ENCODE peak calls at places on chromosomes 5 and 9, in seven cellular contexts. S is GM19239, B is HTR-8/SVneo, D is HFFc6, P is posterior cingulate gyrus, K is NCI-H146, O is left ventricle myocardium inferior. U is an unnamed sample.

GRCh38 chr5:73464016-73464745 is 15.6 kb upstream of the FOXD1 start:
- DNase-seq in S (no peak), B (no peak), D (no peak), P (no peak), K (no peak), O (no peak), U (no peak)

GRCh38 chr5:167814828-167815227 is 476.6 kb upstream of the WWC1 start:
- DNase-seq in S (no peak), B (peak; percentile 62), D (peak; percentile 89), P (no peak), K (no peak), O (no peak), U (peak; percentile 87)

GRCh38 chr5:45609661-45610060 is 86.5 kb downstream of the HCN1 start:
- DNase-seq in S (no peak), B (no peak), D (no peak), P (no peak), K (no peak), O (no peak), U (peak; percentile 2)

GRCh38 chr5:56337715-56338319 is 104.7 kb upstream of the ANKRD55 start:
- DNase-seq in S (no peak), B (no peak), D (no peak), P (no peak), K (no peak), O (no peak), U (no peak)

GRCh38 chr5:22835630-22836029 is 17.5 kb downstream of the CDH12 start:
- DNase-seq in S (no peak), B (no peak), D (no peak), P (no peak), K (no peak), O (no peak), U (peak; percentile 1)

GRCh38 chr5:67058998-67059746 is 137.4 kb downstream of the CD180 start:
- DNase-seq in S (no peak), B (no peak), D (no peak), P (no peak), K (no peak), O (no peak), U (peak; percentile 64)

GRCh38 chr5:5891350-5891749 is 468.9 kb downstream of the ICE1 start:
- DNase-seq in S (no peak), B (no peak), D (no peak), P (no peak), K (no peak), O (no peak), U (no peak)

GRCh38 chr5:177452688-177453638 is 6.3 kb downstream of the PRR7 start:
- DNase-seq in S (no peak), B (no peak), D (no peak), P (peak; percentile 40), K (peak; percentile 57), O (no peak), U (no peak)

GRCh38 chr5:15376803-15377202 is 123.2 kb upstream of the FBXL7 start:
- DNase-seq in S (no peak), B (no peak), D (no peak), P (no peak), K (no peak), O (no peak), U (no peak)

GRCh38 chr5:142798099-142798768 is 28.1 kb downstream of the ARHGAP26 start:
- DNase-seq in S (no peak), B (no peak), D (no peak), P (no peak), K (no peak), O (no peak), U (no peak)

GRCh38 chr5:180802325-180803180 is at the start of gene MGAT1:
- DNase-seq in S (peak; percentile 90), B (peak; percentile 75), D (peak; percentile 72), P (peak; percentile 51), K (peak; percentile 56), O (peak; percentile 92), U (peak; percentile 89)

GRCh38 chr5:137233726-137234125 is 265.4 kb downstream of the SPOCK1 start:
- DNase-seq in S (no peak), B (no peak), D (no peak), P (no peak), K (no peak), O (no peak), U (no peak)

GRCh38 chr9:35521708-35522107 is 31.8 kb downstream of the RUSC2 start:
- DNase-seq in S (no peak), B (no peak), D (peak; percentile 58), P (no peak), K (no peak), O (no peak), U (no peak)

GRCh38 chr5:62606878-62607277 is 28.3 kb downstream of the LRRC70 start:
- DNase-seq in S (no peak), B (no peak), D (no peak), P (no peak), K (no peak), O (no peak), U (no peak)

U was measured in GM23338.